ENCODE peak calls at places on chromosomes 3 and 15, in six cellular contexts. Z is right cardiac atrium, N is cardiac fibroblast, W is colonic mucosa, O is mammary epithelial cell, A is choroid plexus epithelial cell. C is an unnamed sample.

GRCh38 chr15:61099030-61099800 is 129.9 kb downstream of the RORA start:
- DNase-seq in A (peak), N (no peak), W (no peak), Z (no peak), O (no peak), C (no peak)

GRCh38 chr3:188631291-188632010 is 477.5 kb downstream of the LPP start:
- DNase-seq in O (peak), N (peak), A (peak), Z (no peak), W (no peak), C (no peak)

GRCh38 chr3:9384141-9384828 is 13.1 kb upstream of the SETD5 start:
- DNase-seq in Z (no peak), O (no peak), W (no peak), A (peak), N (peak), C (no peak)

GRCh38 chr3:125110016-125110875 is 54.4 kb upstream of the HEG1 start:
- DNase-seq in W (no peak), Z (no peak), O (peak), A (peak), N (peak), C (no peak)

GRCh38 chr3:195102609-195103467 is 168.1 kb downstream of the XXYLT1 start:
- DNase-seq in Z (no peak), W (peak), A (peak), O (peak), N (peak), C (no peak)

GRCh38 chr3:43372809-43373587 is 86.7 kb downstream of the SNRK start:
- DNase-seq in N (no peak), O (no peak), A (no peak), Z (no peak), W (no peak), C (no peak)

GRCh38 chr3:71780430-71780829 is 4.5 kb downstream of the PROK2 start:
- DNase-seq in W (no peak), A (no peak), O (no peak), N (no peak), Z (no peak), C (no peak)

GRCh38 chr15:63234479-63234878 is 42.9 kb upstream of the APH1B start:
- DNase-seq in Z (peak), N (peak), O (peak), A (peak), W (peak), C (peak)

GRCh38 chr3:135896613-135897012 is 68.9 kb upstream of the PPP2R3A start:
- DNase-seq in N (peak), Z (no peak), A (no peak), O (peak), W (no peak), C (no peak)

GRCh38 chr3:25080461-25080860 is 347.6 kb upstream of the RARB start:
- DNase-seq in W (no peak), N (peak), Z (no peak), O (peak), A (peak), C (no peak)

DNA sequence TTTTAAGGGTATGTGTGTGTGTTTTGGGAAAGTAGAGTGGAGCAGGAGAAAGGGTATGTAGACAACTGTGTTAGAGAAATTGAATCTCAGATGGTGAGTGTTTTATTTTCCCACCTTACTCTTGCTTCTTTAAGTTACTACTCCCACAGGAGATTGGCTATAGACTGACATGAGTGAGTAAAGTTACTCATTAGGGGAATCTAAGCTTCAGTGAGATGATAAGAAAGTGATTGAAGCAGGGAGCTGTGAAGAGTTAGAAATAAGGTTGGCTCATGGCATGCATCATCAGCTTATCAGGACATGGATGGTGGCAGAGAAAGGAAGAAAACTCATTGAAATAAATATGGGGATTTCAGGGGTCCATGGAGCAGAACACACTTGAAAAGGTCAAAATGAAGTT is 88.9 kb downstream of the MBNL1 start:
- DNase-seq in W (no peak), N (no peak), A (no peak), Z (no peak), O (no peak), C (no peak)
- H3K4me3 ChIP-seq in W (no peak), N (no peak), A (no peak), Z (no peak), O (no peak), C (no peak)

DNA sequence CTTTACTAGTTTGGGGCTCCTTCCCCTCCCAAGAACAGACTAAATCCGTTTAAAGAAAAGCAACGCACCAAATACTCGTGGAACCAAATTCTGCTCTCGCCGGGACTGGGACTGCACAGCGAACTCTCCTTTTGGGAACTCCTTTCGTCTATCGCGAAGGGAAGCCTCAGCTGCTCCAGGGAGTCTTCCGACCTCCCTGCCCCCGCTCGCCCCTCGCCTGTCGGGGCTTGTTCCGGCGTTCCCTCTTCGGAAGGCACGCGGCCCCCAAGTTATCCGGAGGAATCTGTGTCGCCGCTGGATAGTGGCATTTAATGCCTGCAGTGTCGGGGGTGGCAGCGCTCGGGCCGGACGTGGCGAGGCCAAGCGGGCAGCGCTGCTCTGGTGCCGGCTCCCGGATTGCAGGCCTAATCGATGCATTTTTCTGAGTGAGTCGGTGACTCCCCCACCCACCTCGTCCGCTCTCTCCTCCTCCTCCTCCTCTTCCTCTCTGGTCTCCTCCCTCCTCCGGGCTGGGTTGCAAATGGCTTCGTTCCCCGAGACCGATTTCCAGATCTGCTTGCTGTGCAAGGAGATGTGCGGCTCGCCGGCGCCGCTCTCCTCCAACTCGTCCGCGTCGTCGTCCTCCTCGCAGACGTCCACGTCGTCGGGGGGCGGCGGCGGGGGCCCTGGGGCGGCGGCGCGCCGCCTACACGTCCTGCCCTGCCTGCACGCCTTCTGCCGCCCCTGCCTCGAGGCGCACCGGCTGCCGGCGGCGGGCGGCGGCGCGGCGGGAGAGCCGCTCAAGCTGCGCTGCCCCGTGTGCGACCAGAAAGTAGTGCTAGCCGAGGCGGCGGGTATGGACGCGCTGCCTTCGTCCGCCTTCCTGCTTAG is at the start of gene TRIM71:
- DNase-seq in N (peak), O (peak), Z (no peak), W (no peak), A (no peak), C (no peak)
- H3K4me3 ChIP-seq in N (peak), O (no peak), Z (peak), W (peak), A (peak), C (peak)

GRCh38 chr3:45966371-45966780 is 23.1 kb downstream of the CXCR6 start:
- DNase-seq in O (no peak), A (no peak), W (no peak), N (no peak), Z (peak), C (no peak)

GRCh38 chr3:45968149-45968548 is 24.9 kb downstream of the CXCR6 start:
- DNase-seq in N (no peak), Z (peak), A (no peak), W (no peak), O (no peak), C (no peak)

GRCh38 chr3:45966969-45967640 is 23.8 kb downstream of the CXCR6 start:
- DNase-seq in W (no peak), A (no peak), O (no peak), N (no peak), Z (peak), C (no peak)

GRCh38 chr3:45968706-45969105 is 25.4 kb downstream of the CXCR6 start:
- DNase-seq in W (no peak), O (peak), N (peak), Z (no peak), A (peak), C (no peak)

GRCh38 chr3:45967724-45968123 is 24.5 kb downstream of the CXCR6 start:
- DNase-seq in A (no peak), Z (peak), N (no peak), O (no peak), W (no peak), C (peak)
- H3K4me3 ChIP-seq in A (no peak), Z (no peak), N (no peak), O (no peak), W (no peak), C (no peak)

DNA sequence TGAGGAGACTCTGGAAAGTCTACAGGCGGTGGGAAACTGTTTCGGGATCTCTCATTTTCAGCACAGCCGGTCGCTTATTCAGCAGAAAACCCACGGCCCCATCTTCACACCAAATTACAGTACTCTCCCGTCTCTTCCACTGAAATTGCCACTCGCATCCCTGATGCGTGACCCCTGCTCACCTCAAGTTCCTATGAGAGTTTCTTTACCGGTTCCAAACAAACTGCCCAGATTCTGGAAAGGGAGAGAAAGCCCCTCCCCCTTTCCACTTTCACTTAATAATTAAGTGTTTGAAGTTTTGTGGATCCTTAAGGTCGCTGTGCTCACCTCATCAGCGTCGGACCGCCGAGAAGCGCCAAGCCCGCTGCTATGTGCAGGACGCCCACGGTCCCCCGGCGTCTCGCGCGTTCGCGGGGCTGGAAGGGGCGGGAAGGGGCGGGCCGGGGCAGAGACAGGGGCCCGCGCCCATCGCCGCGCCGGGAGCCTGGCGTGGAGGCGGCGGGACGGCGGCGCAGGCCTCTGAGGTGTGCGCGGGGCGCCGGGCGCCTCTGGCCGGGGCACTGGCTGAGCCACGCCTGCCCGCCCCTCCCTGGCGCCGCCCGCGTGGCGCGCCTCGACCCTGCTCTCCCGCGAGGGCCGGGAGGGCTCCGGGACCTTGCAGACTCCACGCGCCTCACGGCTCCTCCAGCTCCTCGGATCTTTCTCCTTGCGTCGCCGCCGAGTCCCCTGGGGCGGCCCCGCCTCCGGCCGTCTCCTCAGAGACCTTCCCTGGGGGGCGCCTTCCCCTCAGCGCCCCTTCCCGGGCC is at the start of gene GPR156:
- DNase-seq in O (no peak), A (peak), W (no peak), N (peak), Z (peak), C (no peak)
- H3K4me3 ChIP-seq in O (peak), A (peak), W (peak), N (peak), Z (peak), C (peak)

GRCh38 chr3:112093180-112093522 is 7.0 kb downstream of the C3orf52 start:
- DNase-seq in N (peak), O (no peak), W (no peak), Z (no peak), A (peak), C (no peak)
- H3K4me3 ChIP-seq in N (no peak), O (no peak), W (no peak), Z (no peak), A (no peak), C (no peak)

GRCh38 chr3:149534671-149535394 is 60.3 kb downstream of the TM4SF4 start:
- DNase-seq in W (no peak), Z (no peak), O (peak), A (peak), N (peak), C (no peak)
- H3K4me3 ChIP-seq in W (no peak), Z (no peak), O (no peak), A (no peak), N (no peak), C (no peak)

DNA sequence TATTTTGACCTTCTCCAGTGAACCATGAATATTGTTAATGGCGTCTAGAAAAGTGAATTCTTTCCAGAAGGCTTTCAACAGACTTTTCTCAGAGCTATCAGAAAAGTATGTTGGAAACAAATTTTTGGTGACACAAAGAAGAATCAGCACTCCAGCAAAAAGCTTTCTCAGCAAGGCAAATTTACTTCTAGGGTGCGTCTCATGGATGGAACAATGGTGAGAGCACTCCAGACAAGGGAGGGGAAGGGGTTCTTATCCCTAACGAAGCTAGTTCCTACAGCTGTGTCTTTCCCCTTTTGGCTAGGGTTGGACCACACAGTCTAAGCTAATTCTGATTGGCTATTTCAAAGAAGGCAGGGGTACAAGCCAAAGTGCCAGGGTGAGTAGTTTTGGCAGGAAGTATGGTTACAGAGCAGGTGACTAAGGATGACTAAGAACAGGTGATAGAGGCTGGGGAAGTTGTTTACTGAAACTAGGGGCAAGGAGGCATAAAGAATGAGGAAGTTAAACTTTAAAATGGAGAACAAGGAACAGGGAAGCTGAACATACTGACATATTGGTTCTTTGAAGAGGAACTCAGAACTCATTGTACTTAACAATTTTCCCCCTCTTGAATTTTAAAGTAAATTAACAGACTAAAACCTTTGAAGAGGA is 959.8 kb downstream of the NAALADL2 start:
- DNase-seq in Z (no peak), O (peak), N (no peak), A (no peak), W (no peak), C (no peak)
- H3K4me3 ChIP-seq in Z (no peak), O (no peak), N (no peak), A (no peak), W (no peak), C (no peak)